ENCODE peak calls at places on chromosomes 12 and 14, in eight cellular contexts. N, E, C, V, S, L, M and B are unnamed samples.

GRCh38 chr12:20527396-20528154 is 159.2 kb downstream of the PDE3A start:
- DNase-seq in N (no peak), E (no peak), C (peak), V (peak), S (peak), L (no peak), M (no peak), B (no peak)

GRCh38 chr12:57759360-57759980 is 4.6 kb downstream of the MARCHF9 start:
- DNase-seq in N (no peak), E (no peak), C (no peak), V (peak), S (no peak), L (no peak), M (no peak), B (peak)

GRCh38 chr12:65152012-65152411 is 17.4 kb upstream of the LEMD3 start:
- DNase-seq in N (peak), E (no peak), C (no peak), V (no peak), S (no peak), L (no peak), M (no peak), B (no peak)

GRCh38 chr14:22982013-22982476 is 306 bp downstream of the AJUBA start:
- DNase-seq in N (peak), E (no peak), C (no peak), V (no peak), S (no peak), L (no peak), M (no peak), B (no peak)

GRCh38 chr14:89634037-89634436 is 217.0 kb upstream of the FOXN3 start:
- DNase-seq in N (no peak), E (no peak), C (no peak), V (no peak), S (no peak), L (no peak), M (no peak), B (no peak)

GRCh38 chr12:4089147-4089606 is 184.4 kb upstream of the CCND2 start:
- DNase-seq in N (no peak), E (no peak), C (no peak), V (no peak), S (peak), L (no peak), M (no peak), B (no peak)

GRCh38 chr14:58637391-58638230 is at the start of gene DACT1:
- DNase-seq in N (no peak), E (peak), C (peak), V (peak), S (peak), L (peak), M (no peak), B (peak)

GRCh38 chr12:116039081-116039480 is 238.4 kb downstream of the MED13L start:
- DNase-seq in N (no peak), E (no peak), C (peak), V (no peak), S (no peak), L (no peak), M (no peak), B (no peak)

GRCh38 chr14:64730061-64730440 is 25.8 kb downstream of the PLEKHG3 start:
- DNase-seq in N (no peak), E (no peak), C (no peak), V (no peak), S (no peak), L (no peak), M (no peak), B (no peak)

GRCh38 chr12:124992874-124993567 is 424 bp upstream of the BRI3BP start:
- DNase-seq in N (peak), E (peak), C (peak), V (peak), S (peak), L (no peak), M (peak), B (peak)

GRCh38 chr14:31508140-31508539 is 20.3 kb upstream of the GPR33 start:
- DNase-seq in N (no peak), E (no peak), C (no peak), V (no peak), S (no peak), L (no peak), M (no peak), B (no peak)

GRCh38 chr14:90116444-90116843 is 54.6 kb downstream of the KCNK13 start:
- DNase-seq in N (no peak), E (no peak), C (no peak), V (no peak), S (no peak), L (no peak), M (no peak), B (no peak)

GRCh38 chr14:32941668-32942065 is 3.0 kb downstream of the NPAS3 start:
- DNase-seq in N (no peak), E (no peak), C (no peak), V (no peak), S (no peak), L (no peak), M (no peak), B (no peak)

GRCh38 chr12:6277982-6278438 is 32.5 kb upstream of the PLEKHG6 start:
- DNase-seq in N (peak), E (no peak), C (no peak), V (no peak), S (no peak), L (peak), M (no peak), B (no peak)

GRCh38 chr12:18706798-18707197 is 31.0 kb downstream of the PLCZ1 start:
- DNase-seq in N (no peak), E (no peak), C (peak), V (peak), S (no peak), L (no peak), M (no peak), B (no peak)

GRCh38 chr14:96727076-96727475 is 70.1 kb upstream of the VRK1 start:
- DNase-seq in N (no peak), E (no peak), C (no peak), V (no peak), S (no peak), L (no peak), M (no peak), B (no peak)

GRCh38 chr14:53881161-53881846 is 75.3 kb downstream of the BMP4 start:
- DNase-seq in N (no peak), E (no peak), C (peak), V (peak), S (peak), L (no peak), M (no peak), B (no peak)

GRCh38 chr12:9687228-9687627 is 17.7 kb downstream of the CLEC2D start:
- DNase-seq in N (no peak), E (peak), C (no peak), V (no peak), S (peak), L (no peak), M (no peak), B (no peak)

GRCh38 chr12:69886101-69886500 is 61.1 kb downstream of the MYRFL start:
- DNase-seq in N (no peak), E (no peak), C (no peak), V (no peak), S (no peak), L (no peak), M (no peak), B (no peak)

GRCh38 chr14:57739543-57739942 is 126.3 kb downstream of the SLC35F4 start:
- DNase-seq in N (no peak), E (no peak), C (no peak), V (no peak), S (no peak), L (no peak), M (no peak), B (no peak)

GRCh38 chr12:74482115-74482514 is 55.5 kb upstream of the ATXN7L3B start:
- DNase-seq in N (no peak), E (no peak), C (no peak), V (no peak), S (no peak), L (no peak), M (no peak), B (no peak)

GRCh38 chr12:119153477-119154434 is 25.0 kb upstream of the HSPB8 start:
- DNase-seq in N (no peak), E (peak), C (peak), V (peak), S (peak), L (no peak), M (no peak), B (no peak)

GRCh38 chr12:12722351-12723146 is 5.4 kb downstream of the CDKN1B start:
- DNase-seq in N (peak), E (no peak), C (peak), V (no peak), S (no peak), L (no peak), M (no peak), B (no peak)

GRCh38 chr12:124913474-124914391 is 717 bp downstream of the UBC start:
- DNase-seq in N (peak), E (peak), C (peak), V (peak), S (peak), L (peak), M (no peak), B (peak)

GRCh38 chr12:76180401-76181277 is 96.2 kb upstream of the NAP1L1 start:
- DNase-seq in N (no peak), E (no peak), C (no peak), V (no peak), S (no peak), L (no peak), M (no peak), B (no peak)

GRCh38 chr14:96575233-96575632 is 73.1 kb downstream of the PAPOLA start:
- DNase-seq in N (no peak), E (no peak), C (no peak), V (no peak), S (no peak), L (no peak), M (no peak), B (no peak)

GRCh38 chr12:65781681-65782269 is 42.5 kb upstream of the HMGA2 start:
- DNase-seq in N (peak), E (no peak), C (no peak), V (no peak), S (no peak), L (no peak), M (no peak), B (no peak)

GRCh38 chr14:38363217-38363616 is 107.3 kb upstream of the CLEC14A start:
- DNase-seq in N (no peak), E (no peak), C (no peak), V (no peak), S (no peak), L (no peak), M (no peak), B (no peak)

GRCh38 chr12:51886021-51886710 is 1.7 kb upstream of the ANKRD33 start:
- DNase-seq in N (peak), E (no peak), C (peak), V (peak), S (peak), L (peak), M (no peak), B (no peak)

GRCh38 chr12:124779161-124780141 is 84.2 kb downstream of the SCARB1 start:
- DNase-seq in N (no peak), E (no peak), C (peak), V (peak), S (no peak), L (no peak), M (no peak), B (no peak)

GRCh38 chr14:58535084-58535483 is 102.7 kb upstream of the DACT1 start:
- DNase-seq in N (no peak), E (no peak), C (peak), V (peak), S (peak), L (no peak), M (no peak), B (no peak)

GRCh38 chr12:130707571-130707891 is 8.6 kb downstream of the RIMBP2 start:
- DNase-seq in N (no peak), E (no peak), C (no peak), V (no peak), S (no peak), L (no peak), M (no peak), B (peak)

GRCh38 chr14:64671591-64671990 is 32.6 kb upstream of the PLEKHG3 start:
- DNase-seq in N (peak), E (peak), C (peak), V (peak), S (peak), L (no peak), M (no peak), B (no peak)

GRCh38 chr12:41589878-41590277 is 401.8 kb downstream of the PDZRN4 start:
- DNase-seq in N (no peak), E (no peak), C (no peak), V (no peak), S (no peak), L (no peak), M (no peak), B (no peak)
- TF ChIP-seq CTCF in N (no peak), E (no peak), C (no peak), V (no peak), S (no peak), L (no peak), M (no peak), B (no peak)

GRCh38 chr12:114400395-114400794 is 5.5 kb downstream of the TBX5 start:
- DNase-seq in N (no peak), E (peak), C (peak), V (no peak), S (no peak), L (no peak), M (no peak), B (no peak)
- H3K4me3 ChIP-seq in N (no peak), E (no peak), C (peak), V (no peak), S (no peak), L (peak), M (peak), B (no peak)

DNA sequence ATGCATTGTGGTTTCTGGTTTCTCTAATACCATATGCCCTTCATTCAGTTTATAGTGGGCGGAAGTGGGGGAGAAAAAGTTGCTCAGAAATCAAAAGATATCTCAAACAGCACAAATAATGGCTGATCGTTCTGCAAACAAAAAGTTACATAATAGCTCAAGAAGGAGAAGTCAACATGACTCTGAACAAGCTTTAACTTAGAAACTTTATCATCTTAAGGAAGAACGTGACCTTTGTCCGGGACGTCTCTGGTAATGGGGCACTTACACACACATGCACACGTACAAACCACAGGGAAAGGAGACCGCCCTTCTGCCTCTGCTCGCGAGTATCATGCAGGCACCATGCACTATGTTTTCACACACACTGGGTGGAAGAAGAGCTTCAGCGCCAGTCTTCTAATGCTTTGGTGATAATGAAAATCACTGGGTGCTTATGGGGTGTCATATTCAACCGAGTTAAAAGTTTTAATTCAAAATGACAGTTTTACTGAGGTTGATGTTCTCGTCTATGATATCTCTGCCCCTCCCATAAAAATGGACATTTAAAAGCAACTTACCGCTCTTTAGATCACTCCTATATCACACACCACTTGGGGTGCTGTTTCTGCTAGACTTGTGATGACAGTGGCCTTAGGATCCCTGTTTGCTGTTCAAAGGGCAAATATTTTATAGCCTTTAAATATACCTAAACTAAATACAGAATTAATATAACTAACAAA is 4.7 kb downstream of the FOS start:
- DNase-seq in N (peak), E (no peak), C (peak), V (peak), S (peak), L (no peak), M (no peak), B (no peak)
- TF ChIP-seq CTCF in N (peak), E (peak), C (peak), V (peak), S (peak), L (no peak), M (peak), B (no peak)

GRCh38 chr14:52071675-52072074 is 2.8 kb upstream of the NID2 start:
- DNase-seq in N (no peak), E (peak), C (peak), V (peak), S (peak), L (no peak), M (no peak), B (no peak)
- H3K4me3 ChIP-seq in N (no peak), E (no peak), C (no peak), V (no peak), S (no peak), L (no peak), M (no peak), B (no peak)

GRCh38 chr14:103651585-103651984 is 22.6 kb downstream of the KLC1 start:
- DNase-seq in N (no peak), E (no peak), C (no peak), V (no peak), S (no peak), L (no peak), M (no peak), B (no peak)
- TF ChIP-seq CTCF in N (no peak), E (no peak), C (no peak), V (no peak), S (no peak), L (no peak), M (no peak), B (no peak)

GRCh38 chr14:68040633-68041369 is 221.2 kb downstream of the RAD51B start:
- DNase-seq in N (no peak), E (no peak), C (no peak), V (no peak), S (no peak), L (no peak), M (no peak), B (no peak)
- H3K4me3 ChIP-seq in N (no peak), E (no peak), C (no peak), V (no peak), S (no peak), L (no peak), M (no peak), B (no peak)

DNA sequence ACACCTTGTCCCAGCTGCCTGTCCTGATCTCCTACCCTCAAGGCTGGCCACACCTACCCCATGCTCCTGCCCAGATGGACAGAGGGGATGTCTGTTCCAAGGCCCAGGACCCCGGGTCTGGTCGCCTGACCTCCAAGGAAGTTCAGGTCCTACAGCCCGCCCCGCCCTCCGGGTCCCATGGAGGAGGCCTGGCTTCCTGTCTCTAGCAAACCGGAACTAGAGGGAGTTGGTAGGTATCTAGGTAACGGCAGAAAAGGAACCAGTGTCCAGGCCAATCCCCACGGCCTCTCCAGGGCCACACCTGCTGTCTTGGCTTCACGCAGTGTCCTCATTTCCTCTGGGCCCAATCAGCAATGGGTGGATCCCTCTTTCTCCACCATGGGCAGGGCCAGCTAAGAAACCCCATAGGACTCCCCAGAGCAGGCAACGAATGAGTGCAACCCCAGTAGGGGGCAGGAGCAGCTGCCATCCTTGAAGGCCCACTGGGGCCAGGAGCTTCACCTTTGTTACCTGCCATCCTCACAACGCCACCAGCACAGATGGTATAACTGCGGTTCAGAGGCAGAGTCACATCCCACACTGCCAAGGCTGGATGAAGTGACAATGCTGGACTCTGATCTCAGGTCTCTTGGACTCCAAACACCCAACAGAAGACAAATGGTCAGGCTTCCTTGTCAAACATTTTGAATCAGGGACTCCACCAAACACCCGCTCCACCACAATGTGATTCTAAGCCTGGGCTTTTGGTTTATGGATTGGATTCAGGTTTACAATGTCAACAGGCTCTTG is 25.1 kb upstream of the RPLP0 start:
- DNase-seq in N (no peak), E (no peak), C (no peak), V (no peak), S (no peak), L (no peak), M (no peak), B (peak)
- TF ChIP-seq CTCF in N (no peak), E (no peak), C (no peak), V (no peak), S (peak), L (no peak), M (peak), B (peak)